ENCODE peak calls at places on chromosomes 7 and 10, in four cellular contexts. N, C, D and O are unnamed samples.

GRCh38 chr10:114486938-114487814 is 82.9 kb upstream of the AFAP1L2 start:
- DNase-seq in C (no peak), D (peak), N (no peak), O (no peak)

GRCh38 chr10:26931223-26931622 is 70.5 kb upstream of the ABI1 start:
- DNase-seq in D (no peak), C (no peak), N (no peak), O (no peak)

GRCh38 chr7:86911703-86912102 is 147.8 kb downstream of the ELAPOR2 start:
- DNase-seq in C (no peak), N (no peak), D (no peak), O (no peak)

GRCh38 chr7:142943706-142944268 is 4.5 kb downstream of the LLCFC1 start:
- DNase-seq in D (no peak), C (no peak), N (no peak), O (no peak)

GRCh38 chr7:36287371-36288241 is 102.1 kb upstream of the ANLN start:
- DNase-seq in C (no peak), N (peak), D (no peak), O (no peak)

GRCh38 chr10:44295619-44296222 is 89.2 kb downstream of the CXCL12 start:
- DNase-seq in D (no peak), C (no peak), N (no peak), O (no peak)

GRCh38 chr10:126170367-126170766 is 217.9 kb downstream of the ADAM12 start:
- DNase-seq in D (no peak), N (no peak), C (no peak), O (no peak)

GRCh38 chr7:127338122-127338521 is 54.4 kb downstream of the ZNF800 start:
- DNase-seq in D (no peak), C (no peak), N (no peak), O (no peak)

GRCh38 chr7:117582219-117582704 is 102.4 kb downstream of the CFTR start:
- DNase-seq in C (no peak), N (no peak), D (peak), O (no peak)

GRCh38 chr7:108211382-108212201 is 81.4 kb upstream of the LAMB4 start:
- DNase-seq in C (no peak), N (peak), D (no peak), O (peak)